ENCODE peak calls at places on chromosome 17, in nine cellular contexts. W is stimulated activated naive CD8-positive, alpha-beta T cell treated with anti-CD3 and anti-CD28 coated beads, Interleukin-15, Interleukin-2, amounts not matched to agents 100 U/mL and 50 U/mL, for 24 hours; V is pancreas; H is midbrain; Y is NCI-H2081 treated with DMSO at 0.1 percent for 48 hours; T is CD8-positive, alpha-beta T cell; Z is A549; C is NCI-H1694; A is left colon. J is an unnamed sample.

GRCh38 chr17:66115246-66115645 is 76.7 kb downstream of the CEP112 start:
- DNase-seq in W (no peak), V (no peak), H (no peak), Y (no peak), T (no peak), Z (no peak), C (no peak), A (no peak), J (peak)

GRCh38 chr17:44473367-44473766 is 29.8 kb downstream of the GPATCH8 start:
- DNase-seq in W (no peak), V (no peak), H (no peak), Y (no peak), T (no peak), Z (no peak), C (no peak), A (no peak), J (no peak)

GRCh38 chr17:66300956-66301355 is 1.5 kb upstream of the PRKCA start:
- DNase-seq in W (no peak), V (no peak), H (no peak), Y (no peak), T (no peak), Z (no peak), C (no peak), A (no peak), J (no peak)

GRCh38 chr17:75641343-75641742 is 8.1 kb downstream of the SMIM5 start:
- DNase-seq in W (no peak), V (peak), H (peak), Y (no peak), T (no peak), Z (no peak), C (no peak), A (peak), J (no peak)

GRCh38 chr17:79704691-79705090 is 26.1 kb upstream of the ENPP7 start:
- DNase-seq in W (no peak), V (no peak), H (no peak), Y (no peak), T (no peak), Z (no peak), C (no peak), A (no peak), J (no peak)

GRCh38 chr17:39740357-39741111 is 2.8 kb downstream of the GRB7 start:
- DNase-seq in W (no peak), V (peak), H (no peak), Y (no peak), T (no peak), Z (peak), C (no peak), A (peak), J (peak)

GRCh38 chr17:77808663-77809425 is 149.7 kb upstream of the TNRC6C start:
- DNase-seq in W (no peak), V (no peak), H (no peak), Y (no peak), T (no peak), Z (no peak), C (no peak), A (no peak), J (no peak)

GRCh38 chr17:50908860-50909764 is 43.0 kb upstream of the TOB1 start:
- DNase-seq in W (peak), V (peak), H (no peak), Y (no peak), T (peak), Z (no peak), C (no peak), A (no peak), J (no peak)

GRCh38 chr17:49993423-49994037 is 1.5 kb downstream of the DLX3 start:
- DNase-seq in W (peak), V (no peak), H (no peak), Y (no peak), T (no peak), Z (no peak), C (no peak), A (no peak), J (no peak)

GRCh38 chr17:78781339-78782304 is at the start of gene CYTH1:
- DNase-seq in W (peak), V (peak), H (peak), Y (no peak), T (no peak), Z (no peak), C (no peak), A (peak), J (no peak)

GRCh38 chr17:77146882-77147281 is 6.1 kb downstream of the SEC14L1 start:
- DNase-seq in W (no peak), V (peak), H (no peak), Y (peak), T (no peak), Z (no peak), C (no peak), A (peak), J (no peak)

GRCh38 chr17:68771867-68772515 is 170.8 kb upstream of the FAM20A start:
- DNase-seq in W (no peak), V (no peak), H (peak), Y (peak), T (no peak), Z (peak), C (peak), A (no peak), J (peak)

GRCh38 chr17:75267403-75268232 is 3.4 kb downstream of the MIF4GD start:
- DNase-seq in W (no peak), V (no peak), H (no peak), Y (no peak), T (no peak), Z (no peak), C (no peak), A (peak), J (no peak)

GRCh38 chr17:11880714-11881113 is 116.6 kb downstream of the ZNF18 start:
- DNase-seq in W (no peak), V (no peak), H (peak), Y (no peak), T (no peak), Z (peak), C (no peak), A (no peak), J (no peak)

GRCh38 chr17:30332057-30332542 is 1.8 kb downstream of the TMIGD1 start:
- DNase-seq in W (peak), V (no peak), H (no peak), Y (no peak), T (peak), Z (no peak), C (no peak), A (no peak), J (peak)

GRCh38 chr17:78559749-78560368 is 17.3 kb downstream of the DNAH17 start:
- DNase-seq in W (no peak), V (no peak), H (no peak), Y (no peak), T (no peak), Z (no peak), C (no peak), A (no peak), J (no peak)

GRCh38 chr17:40482722-40483121 is 18.7 kb downstream of the TNS4 start:
- DNase-seq in W (no peak), V (no peak), H (no peak), Y (no peak), T (no peak), Z (no peak), C (no peak), A (no peak), J (no peak)

GRCh38 chr17:49578963-49579500 is 3.4 kb downstream of the NXPH3 start:
- DNase-seq in W (no peak), V (no peak), H (no peak), Y (no peak), T (no peak), Z (no peak), C (no peak), A (no peak), J (no peak)

GRCh38 chr17:66789093-66789492 is 45.8 kb upstream of the CACNG5 start:
- DNase-seq in W (no peak), V (no peak), H (no peak), Y (no peak), T (no peak), Z (no peak), C (no peak), A (no peak), J (no peak)

GRCh38 chr17:2723505-2723996 is 12.0 kb upstream of the CLUH start:
- DNase-seq in W (no peak), V (no peak), H (no peak), Y (no peak), T (no peak), Z (no peak), C (no peak), A (peak), J (no peak)

GRCh38 chr17:48070195-48070594 is 22.0 kb downstream of the NFE2L1 start:
- DNase-seq in W (no peak), V (no peak), H (no peak), Y (no peak), T (no peak), Z (no peak), C (no peak), A (no peak), J (no peak)

GRCh38 chr17:30344283-30345088 is 10.6 kb upstream of the TMIGD1 start:
- DNase-seq in W (no peak), V (peak), H (peak), Y (no peak), T (no peak), Z (no peak), C (no peak), A (peak), J (no peak)

GRCh38 chr17:78343433-78344201 is 16.3 kb downstream of the SOCS3 start:
- DNase-seq in W (peak), V (peak), H (no peak), Y (no peak), T (peak), Z (no peak), C (peak), A (peak), J (no peak)

GRCh38 chr17:42104264-42104663 is 6.0 kb upstream of the ZNF385C start:
- DNase-seq in W (no peak), V (no peak), H (no peak), Y (no peak), T (no peak), Z (no peak), C (no peak), A (no peak), J (no peak)

GRCh38 chr17:57849163-57849873 is 526 bp downstream of the MRPS23 start:
- DNase-seq in W (no peak), V (no peak), H (no peak), Y (no peak), T (no peak), Z (no peak), C (no peak), A (no peak), J (no peak)

GRCh38 chr17:10750210-10750609 is 20.4 kb upstream of the TMEM220 start:
- DNase-seq in W (no peak), V (no peak), H (no peak), Y (no peak), T (no peak), Z (no peak), C (no peak), A (no peak), J (no peak)

GRCh38 chr17:61495161-61495857 is 43.1 kb downstream of the TBX4 start:
- DNase-seq in W (no peak), V (no peak), H (no peak), Y (no peak), T (no peak), Z (no peak), C (no peak), A (no peak), J (no peak)

GRCh38 chr17:30323895-30324319 is 9.9 kb downstream of the TMIGD1 start:
- DNase-seq in W (peak), V (no peak), H (no peak), Y (no peak), T (peak), Z (no peak), C (no peak), A (no peak), J (peak)

GRCh38 chr17:14387036-14387435 is 86.2 kb downstream of the HS3ST3B1 start:
- DNase-seq in W (no peak), V (no peak), H (no peak), Y (no peak), T (no peak), Z (no peak), C (no peak), A (no peak), J (no peak)

GRCh38 chr17:78120971-78121800 is 7.4 kb downstream of the TMC6 start:
- DNase-seq in W (peak), V (peak), H (no peak), Y (no peak), T (peak), Z (no peak), C (no peak), A (no peak), J (no peak)

GRCh38 chr17:73489333-73489732 is 154.9 kb downstream of the SDK2 start:
- DNase-seq in W (no peak), V (no peak), H (no peak), Y (no peak), T (no peak), Z (no peak), C (no peak), A (no peak), J (no peak)

GRCh38 chr17:37490638-37491614 is 1.2 kb downstream of the DUSP14 start:
- DNase-seq in W (peak), V (no peak), H (no peak), Y (no peak), T (no peak), Z (peak), C (no peak), A (no peak), J (peak)

J was measured in brain microvascular endothelial cell.